ENCODE peak calls at places on chromosome 22, in eight cellular contexts. One of them, this sample, is unnamed.

GRCh38 chr22:32583074-32583677 is 108.6 kb downstream of the FBXO7 start:
- DNase-seq in SHP77 treated with DMSO at 0.1 percent for 48 hours: no peak
- DNase-seq in iPS DF 6.9: no peak
- DNase-seq in non-pigmented ciliary epithelial cell: no peak
- DNase-seq in sigmoid colon: peak; percentile 18
- DNase-seq in Kasumi-1: no peak
- DNase-seq in activated naive CD8-positive, alpha-beta T cell treated with anti-CD3 and anti-CD28 coated beads, Interleukin-2, amount 50 U/mL, for 24 hours: no peak
- DNase-seq in stimulated activated CD4-positive, alpha-beta T cell treated with anti-CD3 and anti-CD28 coated beads, Interleukin-1b, Interleukin-23, amount 100 ng/mL, for 48 hours: no peak
- DNase-seq in this sample: no peak

GRCh38 chr22:26535499-26535898 is 23.2 kb upstream of the TFIP11 start:
- DNase-seq in SHP77 treated with DMSO at 0.1 percent for 48 hours: no peak
- DNase-seq in iPS DF 6.9: no peak
- DNase-seq in non-pigmented ciliary epithelial cell: no peak
- DNase-seq in sigmoid colon: no peak
- DNase-seq in Kasumi-1: no peak
- DNase-seq in activated naive CD8-positive, alpha-beta T cell treated with anti-CD3 and anti-CD28 coated beads, Interleukin-2, amount 50 U/mL, for 24 hours: no peak
- DNase-seq in stimulated activated CD4-positive, alpha-beta T cell treated with anti-CD3 and anti-CD28 coated beads, Interleukin-1b, Interleukin-23, amount 100 ng/mL, for 48 hours: no peak
- DNase-seq in this sample: no peak

GRCh38 chr22:45582955-45583320 is 80.3 kb downstream of the FBLN1 start:
- DNase-seq in SHP77 treated with DMSO at 0.1 percent for 48 hours: no peak
- DNase-seq in iPS DF 6.9: no peak
- DNase-seq in non-pigmented ciliary epithelial cell: no peak
- DNase-seq in sigmoid colon: no peak
- DNase-seq in Kasumi-1: no peak
- DNase-seq in activated naive CD8-positive, alpha-beta T cell treated with anti-CD3 and anti-CD28 coated beads, Interleukin-2, amount 50 U/mL, for 24 hours: no peak
- DNase-seq in stimulated activated CD4-positive, alpha-beta T cell treated with anti-CD3 and anti-CD28 coated beads, Interleukin-1b, Interleukin-23, amount 100 ng/mL, for 48 hours: no peak
- DNase-seq in this sample: no peak

GRCh38 chr22:30894371-30894740 is 74.2 kb downstream of the MORC2 start:
- DNase-seq in SHP77 treated with DMSO at 0.1 percent for 48 hours: no peak
- DNase-seq in iPS DF 6.9: no peak
- DNase-seq in non-pigmented ciliary epithelial cell: no peak
- DNase-seq in sigmoid colon: no peak
- DNase-seq in Kasumi-1: no peak
- DNase-seq in activated naive CD8-positive, alpha-beta T cell treated with anti-CD3 and anti-CD28 coated beads, Interleukin-2, amount 50 U/mL, for 24 hours: no peak
- DNase-seq in stimulated activated CD4-positive, alpha-beta T cell treated with anti-CD3 and anti-CD28 coated beads, Interleukin-1b, Interleukin-23, amount 100 ng/mL, for 48 hours: no peak
- DNase-seq in this sample: no peak

GRCh38 chr22:22092101-22092500 is 109.5 kb upstream of the TOP3B start:
- DNase-seq in SHP77 treated with DMSO at 0.1 percent for 48 hours: no peak
- DNase-seq in iPS DF 6.9: no peak
- DNase-seq in non-pigmented ciliary epithelial cell: no peak
- DNase-seq in sigmoid colon: no peak
- DNase-seq in Kasumi-1: no peak
- DNase-seq in activated naive CD8-positive, alpha-beta T cell treated with anti-CD3 and anti-CD28 coated beads, Interleukin-2, amount 50 U/mL, for 24 hours: no peak
- DNase-seq in stimulated activated CD4-positive, alpha-beta T cell treated with anti-CD3 and anti-CD28 coated beads, Interleukin-1b, Interleukin-23, amount 100 ng/mL, for 48 hours: no peak
- DNase-seq in this sample: no peak

GRCh38 chr22:39926175-39927152 is 25.6 kb downstream of the GRAP2 start:
- DNase-seq in SHP77 treated with DMSO at 0.1 percent for 48 hours: no peak
- DNase-seq in iPS DF 6.9: no peak
- DNase-seq in non-pigmented ciliary epithelial cell: no peak
- DNase-seq in sigmoid colon: no peak
- DNase-seq in Kasumi-1: no peak
- DNase-seq in activated naive CD8-positive, alpha-beta T cell treated with anti-CD3 and anti-CD28 coated beads, Interleukin-2, amount 50 U/mL, for 24 hours: no peak
- DNase-seq in stimulated activated CD4-positive, alpha-beta T cell treated with anti-CD3 and anti-CD28 coated beads, Interleukin-1b, Interleukin-23, amount 100 ng/mL, for 48 hours: no peak
- DNase-seq in this sample: no peak

GRCh38 chr22:37187552-37187890 is 526 bp downstream of the C1QTNF6 start:
- DNase-seq in SHP77 treated with DMSO at 0.1 percent for 48 hours: peak; percentile 25
- DNase-seq in iPS DF 6.9: no peak
- DNase-seq in non-pigmented ciliary epithelial cell: no peak
- DNase-seq in sigmoid colon: no peak
- DNase-seq in Kasumi-1: no peak
- DNase-seq in activated naive CD8-positive, alpha-beta T cell treated with anti-CD3 and anti-CD28 coated beads, Interleukin-2, amount 50 U/mL, for 24 hours: no peak
- DNase-seq in stimulated activated CD4-positive, alpha-beta T cell treated with anti-CD3 and anti-CD28 coated beads, Interleukin-1b, Interleukin-23, amount 100 ng/mL, for 48 hours: no peak
- DNase-seq in this sample: no peak

GRCh38 chr22:21447694-21448402 is 19.3 kb upstream of the TMEM191C start:
- DNase-seq in SHP77 treated with DMSO at 0.1 percent for 48 hours: no peak
- DNase-seq in iPS DF 6.9: no peak
- DNase-seq in non-pigmented ciliary epithelial cell: no peak
- DNase-seq in sigmoid colon: peak; percentile 61
- DNase-seq in Kasumi-1: no peak
- DNase-seq in activated naive CD8-positive, alpha-beta T cell treated with anti-CD3 and anti-CD28 coated beads, Interleukin-2, amount 50 U/mL, for 24 hours: no peak
- DNase-seq in stimulated activated CD4-positive, alpha-beta T cell treated with anti-CD3 and anti-CD28 coated beads, Interleukin-1b, Interleukin-23, amount 100 ng/mL, for 48 hours: no peak
- DNase-seq in this sample: no peak

GRCh38 chr22:41681616-41682015 is 7.1 kb downstream of the SNU13 start:
- DNase-seq in SHP77 treated with DMSO at 0.1 percent for 48 hours: peak; percentile 24
- DNase-seq in iPS DF 6.9: no peak
- DNase-seq in non-pigmented ciliary epithelial cell: no peak
- DNase-seq in sigmoid colon: peak; percentile 57
- DNase-seq in Kasumi-1: no peak
- DNase-seq in activated naive CD8-positive, alpha-beta T cell treated with anti-CD3 and anti-CD28 coated beads, Interleukin-2, amount 50 U/mL, for 24 hours: no peak
- DNase-seq in stimulated activated CD4-positive, alpha-beta T cell treated with anti-CD3 and anti-CD28 coated beads, Interleukin-1b, Interleukin-23, amount 100 ng/mL, for 48 hours: no peak
- DNase-seq in this sample: no peak

GRCh38 chr22:19848298-19849224 is 6.1 kb downstream of the GNB1L start:
- DNase-seq in SHP77 treated with DMSO at 0.1 percent for 48 hours: no peak
- DNase-seq in iPS DF 6.9: no peak
- DNase-seq in non-pigmented ciliary epithelial cell: no peak
- DNase-seq in sigmoid colon: peak; percentile 59
- DNase-seq in Kasumi-1: no peak
- DNase-seq in activated naive CD8-positive, alpha-beta T cell treated with anti-CD3 and anti-CD28 coated beads, Interleukin-2, amount 50 U/mL, for 24 hours: no peak
- DNase-seq in stimulated activated CD4-positive, alpha-beta T cell treated with anti-CD3 and anti-CD28 coated beads, Interleukin-1b, Interleukin-23, amount 100 ng/mL, for 48 hours: no peak
- DNase-seq in this sample: no peak

GRCh38 chr22:37920131-37920530 is 14.0 kb downstream of the MICALL1 start:
- DNase-seq in SHP77 treated with DMSO at 0.1 percent for 48 hours: no peak
- DNase-seq in iPS DF 6.9: no peak
- DNase-seq in non-pigmented ciliary epithelial cell: no peak
- DNase-seq in sigmoid colon: no peak
- DNase-seq in Kasumi-1: peak; percentile 38
- DNase-seq in activated naive CD8-positive, alpha-beta T cell treated with anti-CD3 and anti-CD28 coated beads, Interleukin-2, amount 50 U/mL, for 24 hours: no peak
- DNase-seq in stimulated activated CD4-positive, alpha-beta T cell treated with anti-CD3 and anti-CD28 coated beads, Interleukin-1b, Interleukin-23, amount 100 ng/mL, for 48 hours: no peak
- DNase-seq in this sample: no peak

GRCh38 chr22:38733329-38734202 is 22.2 kb downstream of the SUN2 start:
- DNase-seq in SHP77 treated with DMSO at 0.1 percent for 48 hours: peak; percentile 85
- DNase-seq in iPS DF 6.9: no peak
- DNase-seq in non-pigmented ciliary epithelial cell: no peak
- DNase-seq in sigmoid colon: peak; percentile 96
- DNase-seq in Kasumi-1: peak; percentile 12
- DNase-seq in activated naive CD8-positive, alpha-beta T cell treated with anti-CD3 and anti-CD28 coated beads, Interleukin-2, amount 50 U/mL, for 24 hours: peak; percentile 65
- DNase-seq in stimulated activated CD4-positive, alpha-beta T cell treated with anti-CD3 and anti-CD28 coated beads, Interleukin-1b, Interleukin-23, amount 100 ng/mL, for 48 hours: no peak
- DNase-seq in this sample: no peak

GRCh38 chr22:50517495-50518260 is 7.7 kb downstream of the SCO2 start:
- DNase-seq in SHP77 treated with DMSO at 0.1 percent for 48 hours: no peak
- DNase-seq in iPS DF 6.9: no peak
- DNase-seq in non-pigmented ciliary epithelial cell: no peak
- DNase-seq in sigmoid colon: no peak
- DNase-seq in Kasumi-1: no peak
- DNase-seq in activated naive CD8-positive, alpha-beta T cell treated with anti-CD3 and anti-CD28 coated beads, Interleukin-2, amount 50 U/mL, for 24 hours: no peak
- DNase-seq in stimulated activated CD4-positive, alpha-beta T cell treated with anti-CD3 and anti-CD28 coated beads, Interleukin-1b, Interleukin-23, amount 100 ng/mL, for 48 hours: no peak
- DNase-seq in this sample: no peak

GRCh38 chr22:46224771-46225290 is 25.3 kb downstream of the CDPF1 start:
- DNase-seq in SHP77 treated with DMSO at 0.1 percent for 48 hours: no peak
- DNase-seq in iPS DF 6.9: no peak
- DNase-seq in non-pigmented ciliary epithelial cell: no peak
- DNase-seq in sigmoid colon: no peak
- DNase-seq in Kasumi-1: no peak
- DNase-seq in activated naive CD8-positive, alpha-beta T cell treated with anti-CD3 and anti-CD28 coated beads, Interleukin-2, amount 50 U/mL, for 24 hours: no peak
- DNase-seq in stimulated activated CD4-positive, alpha-beta T cell treated with anti-CD3 and anti-CD28 coated beads, Interleukin-1b, Interleukin-23, amount 100 ng/mL, for 48 hours: no peak
- DNase-seq in this sample: no peak

GRCh38 chr22:45493286-45493771 is 9.4 kb upstream of the FBLN1 start:
- DNase-seq in SHP77 treated with DMSO at 0.1 percent for 48 hours: no peak
- DNase-seq in iPS DF 6.9: no peak
- DNase-seq in non-pigmented ciliary epithelial cell: no peak
- DNase-seq in sigmoid colon: peak; percentile 83
- DNase-seq in Kasumi-1: no peak
- DNase-seq in activated naive CD8-positive, alpha-beta T cell treated with anti-CD3 and anti-CD28 coated beads, Interleukin-2, amount 50 U/mL, for 24 hours: no peak
- DNase-seq in stimulated activated CD4-positive, alpha-beta T cell treated with anti-CD3 and anti-CD28 coated beads, Interleukin-1b, Interleukin-23, amount 100 ng/mL, for 48 hours: no peak
- DNase-seq in this sample: no peak

GRCh38 chr22:46909237-46910030 is 147.0 kb downstream of the TBC1D22A start:
- DNase-seq in SHP77 treated with DMSO at 0.1 percent for 48 hours: no peak
- DNase-seq in iPS DF 6.9: no peak
- DNase-seq in non-pigmented ciliary epithelial cell: no peak
- DNase-seq in sigmoid colon: no peak
- DNase-seq in Kasumi-1: no peak
- DNase-seq in activated naive CD8-positive, alpha-beta T cell treated with anti-CD3 and anti-CD28 coated beads, Interleukin-2, amount 50 U/mL, for 24 hours: no peak
- DNase-seq in stimulated activated CD4-positive, alpha-beta T cell treated with anti-CD3 and anti-CD28 coated beads, Interleukin-1b, Interleukin-23, amount 100 ng/mL, for 48 hours: no peak
- DNase-seq in this sample: no peak

GRCh38 chr22:38641476-38641875 is 14.7 kb downstream of the FAM227A start:
- DNase-seq in SHP77 treated with DMSO at 0.1 percent for 48 hours: no peak
- DNase-seq in iPS DF 6.9: no peak
- DNase-seq in non-pigmented ciliary epithelial cell: no peak
- DNase-seq in sigmoid colon: no peak
- DNase-seq in Kasumi-1: no peak
- DNase-seq in activated naive CD8-positive, alpha-beta T cell treated with anti-CD3 and anti-CD28 coated beads, Interleukin-2, amount 50 U/mL, for 24 hours: no peak
- DNase-seq in stimulated activated CD4-positive, alpha-beta T cell treated with anti-CD3 and anti-CD28 coated beads, Interleukin-1b, Interleukin-23, amount 100 ng/mL, for 48 hours: no peak
- DNase-seq in this sample: no peak

GRCh38 chr22:46501701-46502100 is 35.7 kb downstream of the CELSR1 start:
- DNase-seq in SHP77 treated with DMSO at 0.1 percent for 48 hours: no peak
- DNase-seq in iPS DF 6.9: no peak
- DNase-seq in non-pigmented ciliary epithelial cell: peak; percentile 32
- DNase-seq in sigmoid colon: no peak
- DNase-seq in Kasumi-1: peak; percentile 34
- DNase-seq in activated naive CD8-positive, alpha-beta T cell treated with anti-CD3 and anti-CD28 coated beads, Interleukin-2, amount 50 U/mL, for 24 hours: no peak
- DNase-seq in stimulated activated CD4-positive, alpha-beta T cell treated with anti-CD3 and anti-CD28 coated beads, Interleukin-1b, Interleukin-23, amount 100 ng/mL, for 48 hours: no peak
- DNase-seq in this sample: no peak

GRCh38 chr22:38109391-38110000 is 988 bp downstream of the BAIAP2L2 start:
- DNase-seq in SHP77 treated with DMSO at 0.1 percent for 48 hours: no peak
- DNase-seq in iPS DF 6.9: no peak
- DNase-seq in non-pigmented ciliary epithelial cell: no peak
- DNase-seq in sigmoid colon: no peak
- DNase-seq in Kasumi-1: no peak
- DNase-seq in activated naive CD8-positive, alpha-beta T cell treated with anti-CD3 and anti-CD28 coated beads, Interleukin-2, amount 50 U/mL, for 24 hours: no peak
- DNase-seq in stimulated activated CD4-positive, alpha-beta T cell treated with anti-CD3 and anti-CD28 coated beads, Interleukin-1b, Interleukin-23, amount 100 ng/mL, for 48 hours: no peak
- DNase-seq in this sample: no peak

GRCh38 chr22:18042685-18043084 is 18.3 kb upstream of the MICAL3 start:
- DNase-seq in SHP77 treated with DMSO at 0.1 percent for 48 hours: no peak
- DNase-seq in iPS DF 6.9: no peak
- DNase-seq in non-pigmented ciliary epithelial cell: no peak
- DNase-seq in sigmoid colon: no peak
- DNase-seq in Kasumi-1: no peak
- DNase-seq in activated naive CD8-positive, alpha-beta T cell treated with anti-CD3 and anti-CD28 coated beads, Interleukin-2, amount 50 U/mL, for 24 hours: no peak
- DNase-seq in stimulated activated CD4-positive, alpha-beta T cell treated with anti-CD3 and anti-CD28 coated beads, Interleukin-1b, Interleukin-23, amount 100 ng/mL, for 48 hours: no peak
- DNase-seq in this sample: no peak

GRCh38 chr22:50627452-50627913 is 469 bp downstream of the ARSA start:
- DNase-seq in SHP77 treated with DMSO at 0.1 percent for 48 hours: no peak
- DNase-seq in iPS DF 6.9: no peak
- DNase-seq in non-pigmented ciliary epithelial cell: no peak
- DNase-seq in sigmoid colon: peak; percentile 70
- DNase-seq in Kasumi-1: no peak
- DNase-seq in activated naive CD8-positive, alpha-beta T cell treated with anti-CD3 and anti-CD28 coated beads, Interleukin-2, amount 50 U/mL, for 24 hours: peak; percentile 25
- DNase-seq in stimulated activated CD4-positive, alpha-beta T cell treated with anti-CD3 and anti-CD28 coated beads, Interleukin-1b, Interleukin-23, amount 100 ng/mL, for 48 hours: no peak
- DNase-seq in this sample: no peak

GRCh38 chr22:39498368-39498767 is 3.7 kb upstream of the MIEF1 start:
- DNase-seq in SHP77 treated with DMSO at 0.1 percent for 48 hours: no peak
- DNase-seq in iPS DF 6.9: no peak
- DNase-seq in non-pigmented ciliary epithelial cell: no peak
- DNase-seq in sigmoid colon: no peak
- DNase-seq in Kasumi-1: no peak
- DNase-seq in activated naive CD8-positive, alpha-beta T cell treated with anti-CD3 and anti-CD28 coated beads, Interleukin-2, amount 50 U/mL, for 24 hours: no peak
- DNase-seq in stimulated activated CD4-positive, alpha-beta T cell treated with anti-CD3 and anti-CD28 coated beads, Interleukin-1b, Interleukin-23, amount 100 ng/mL, for 48 hours: no peak
- DNase-seq in this sample: no peak

GRCh38 chr22:41308054-41308453 is 6.7 kb downstream of the ZC3H7B start:
- DNase-seq in SHP77 treated with DMSO at 0.1 percent for 48 hours: no peak
- DNase-seq in iPS DF 6.9: no peak
- DNase-seq in non-pigmented ciliary epithelial cell: no peak
- DNase-seq in sigmoid colon: peak; percentile 76
- DNase-seq in Kasumi-1: no peak
- DNase-seq in activated naive CD8-positive, alpha-beta T cell treated with anti-CD3 and anti-CD28 coated beads, Interleukin-2, amount 50 U/mL, for 24 hours: no peak
- DNase-seq in stimulated activated CD4-positive, alpha-beta T cell treated with anti-CD3 and anti-CD28 coated beads, Interleukin-1b, Interleukin-23, amount 100 ng/mL, for 48 hours: no peak
- DNase-seq in this sample: no peak

GRCh38 chr22:49026476-49027121 is 801.1 kb downstream of the BRD1 start:
- DNase-seq in SHP77 treated with DMSO at 0.1 percent for 48 hours: no peak
- DNase-seq in iPS DF 6.9: no peak
- DNase-seq in non-pigmented ciliary epithelial cell: no peak
- DNase-seq in sigmoid colon: no peak
- DNase-seq in Kasumi-1: no peak
- DNase-seq in activated naive CD8-positive, alpha-beta T cell treated with anti-CD3 and anti-CD28 coated beads, Interleukin-2, amount 50 U/mL, for 24 hours: peak; percentile 3
- DNase-seq in stimulated activated CD4-positive, alpha-beta T cell treated with anti-CD3 and anti-CD28 coated beads, Interleukin-1b, Interleukin-23, amount 100 ng/mL, for 48 hours: no peak
- DNase-seq in this sample: no peak

GRCh38 chr22:36067237-36067558 is 38.6 kb upstream of the RBFOX2 start:
- DNase-seq in SHP77 treated with DMSO at 0.1 percent for 48 hours: no peak
- DNase-seq in iPS DF 6.9: no peak
- DNase-seq in non-pigmented ciliary epithelial cell: no peak
- DNase-seq in sigmoid colon: no peak
- DNase-seq in Kasumi-1: no peak
- DNase-seq in activated naive CD8-positive, alpha-beta T cell treated with anti-CD3 and anti-CD28 coated beads, Interleukin-2, amount 50 U/mL, for 24 hours: no peak
- DNase-seq in stimulated activated CD4-positive, alpha-beta T cell treated with anti-CD3 and anti-CD28 coated beads, Interleukin-1b, Interleukin-23, amount 100 ng/mL, for 48 hours: no peak
- DNase-seq in this sample: no peak

GRCh38 chr22:36304429-36304828 is 51.5 kb downstream of the APOL1 start:
- DNase-seq in SHP77 treated with DMSO at 0.1 percent for 48 hours: no peak
- DNase-seq in iPS DF 6.9: no peak
- DNase-seq in non-pigmented ciliary epithelial cell: no peak
- DNase-seq in sigmoid colon: no peak
- DNase-seq in Kasumi-1: no peak
- DNase-seq in activated naive CD8-positive, alpha-beta T cell treated with anti-CD3 and anti-CD28 coated beads, Interleukin-2, amount 50 U/mL, for 24 hours: no peak
- DNase-seq in stimulated activated CD4-positive, alpha-beta T cell treated with anti-CD3 and anti-CD28 coated beads, Interleukin-1b, Interleukin-23, amount 100 ng/mL, for 48 hours: no peak
- DNase-seq in this sample: no peak

GRCh38 chr22:44736581-44737413 is 15.6 kb upstream of the ARHGAP8 start:
- DNase-seq in SHP77 treated with DMSO at 0.1 percent for 48 hours: no peak
- DNase-seq in iPS DF 6.9: no peak
- DNase-seq in non-pigmented ciliary epithelial cell: no peak
- DNase-seq in sigmoid colon: no peak
- DNase-seq in Kasumi-1: no peak
- DNase-seq in activated naive CD8-positive, alpha-beta T cell treated with anti-CD3 and anti-CD28 coated beads, Interleukin-2, amount 50 U/mL, for 24 hours: no peak
- DNase-seq in stimulated activated CD4-positive, alpha-beta T cell treated with anti-CD3 and anti-CD28 coated beads, Interleukin-1b, Interleukin-23, amount 100 ng/mL, for 48 hours: no peak
- DNase-seq in this sample: no peak

GRCh38 chr22:44622147-44622427 is 79.9 kb upstream of the PRR5 start:
- DNase-seq in SHP77 treated with DMSO at 0.1 percent for 48 hours: peak; percentile 36
- DNase-seq in iPS DF 6.9: no peak
- DNase-seq in non-pigmented ciliary epithelial cell: no peak
- DNase-seq in sigmoid colon: no peak
- DNase-seq in Kasumi-1: no peak
- DNase-seq in activated naive CD8-positive, alpha-beta T cell treated with anti-CD3 and anti-CD28 coated beads, Interleukin-2, amount 50 U/mL, for 24 hours: peak; percentile 18
- DNase-seq in stimulated activated CD4-positive, alpha-beta T cell treated with anti-CD3 and anti-CD28 coated beads, Interleukin-1b, Interleukin-23, amount 100 ng/mL, for 48 hours: peak; percentile 22
- DNase-seq in this sample: no peak

GRCh38 chr22:22519591-22519990 is 479 bp downstream of the ZNF280A start:
- DNase-seq in SHP77 treated with DMSO at 0.1 percent for 48 hours: no peak
- DNase-seq in iPS DF 6.9: no peak
- DNase-seq in non-pigmented ciliary epithelial cell: no peak
- DNase-seq in sigmoid colon: no peak
- DNase-seq in Kasumi-1: no peak
- DNase-seq in activated naive CD8-positive, alpha-beta T cell treated with anti-CD3 and anti-CD28 coated beads, Interleukin-2, amount 50 U/mL, for 24 hours: no peak
- DNase-seq in stimulated activated CD4-positive, alpha-beta T cell treated with anti-CD3 and anti-CD28 coated beads, Interleukin-1b, Interleukin-23, amount 100 ng/mL, for 48 hours: no peak
- DNase-seq in this sample: no peak

This sample was measured in NCI-H510A.